ENCODE peak calls at places on chromosomes 2 and 18, in ten cellular contexts. L, O, E, N, M, U, Q, B, V and Z are unnamed samples.
A peak's percentile ranks its signal among the peaks of the same experiment; 100 is the strongest.

GRCh38 chr2:219461061-219461514 is 26.4 kb downstream of the SPEG start:
- DNase-seq in U (no peak), Q (no peak), B (peak; percentile 13), O (no peak), V (no peak), N (peak; percentile 14), L (no peak), E (no peak), M (no peak), Z (no peak)

GRCh38 chr2:13919981-13920382 is 712.5 kb upstream of the LRATD1 start:
- DNase-seq in V (no peak), U (no peak), B (no peak), L (no peak), Q (no peak), N (no peak), M (no peak), E (no peak), O (no peak), Z (no peak)

GRCh38 chr2:9618410-9618809 is 12.4 kb downstream of the YWHAQ start:
- DNase-seq in E (no peak), V (no peak), N (peak; percentile 83), L (no peak), Q (no peak), O (peak; percentile 14), B (peak; percentile 62), U (no peak), M (no peak), Z (no peak)

GRCh38 chr2:25618676-25619075 is 54.7 kb downstream of the DTNB start:
- DNase-seq in O (no peak), N (no peak), U (no peak), M (no peak), L (peak; percentile 67), E (no peak), Q (no peak), V (peak; percentile 71), B (no peak), Z (no peak)

GRCh38 chr18:63949068-63949737 is at the start of gene HMSD:
- DNase-seq in Q (peak; percentile 58), M (peak; percentile 88), L (no peak), N (no peak), U (peak; percentile 78), E (peak; percentile 59), B (peak; percentile 61), O (peak; percentile 55), V (peak; percentile 20), Z (peak; percentile 88)

GRCh38 chr2:71460595-71461303 is 7.4 kb downstream of the DYSF start:
- DNase-seq in N (no peak), M (no peak), V (no peak), E (no peak), B (no peak), Q (no peak), U (no peak), O (no peak), L (no peak), Z (no peak)

GRCh38 chr18:12744103-12744502 is 41.3 kb downstream of the PSMG2 start:
- DNase-seq in M (no peak), N (no peak), U (no peak), E (no peak), Q (no peak), V (peak; percentile 35), O (no peak), L (no peak), B (no peak), Z (no peak)

GRCh38 chr2:229800997-229801754 is 86.8 kb upstream of the DNER start:
- DNase-seq in Q (no peak), L (peak; percentile 73), O (peak; percentile 30), M (peak; percentile 77), B (peak; percentile 71), N (peak; percentile 71), V (peak; percentile 41), U (peak; percentile 36), E (peak; percentile 60), Z (no peak)

GRCh38 chr2:158733430-158733755 is 61.7 kb upstream of the DAPL1 start:
- DNase-seq in E (no peak), Q (no peak), L (no peak), V (no peak), M (no peak), N (no peak), U (no peak), O (no peak), B (no peak), Z (no peak)

DNA sequence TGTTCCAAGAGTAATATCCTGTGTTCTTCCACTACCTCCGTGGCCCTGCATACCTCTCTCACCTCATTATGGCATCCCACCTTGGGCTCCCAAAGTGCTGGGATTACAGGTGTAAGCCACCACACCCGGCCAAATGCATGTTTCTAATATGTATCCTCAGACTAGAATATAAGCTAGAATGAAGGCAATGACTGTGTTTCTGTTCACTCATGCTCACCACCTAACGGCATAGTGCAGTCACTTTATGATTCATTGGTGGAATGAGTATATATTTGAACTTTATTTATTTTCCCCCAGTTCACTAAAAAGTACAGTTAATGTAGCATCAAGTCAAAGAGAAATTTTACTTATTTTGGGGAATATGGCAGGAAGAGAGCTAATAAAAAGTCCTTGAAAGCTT is 11.3 kb downstream of the PIGN start:
- DNase-seq in V (no peak), E (no peak), U (no peak), O (no peak), L (no peak), N (no peak), M (no peak), Q (no peak), B (no peak), Z (no peak)
- H3K27ac ChIP-seq in V (no peak overlapping the region), E (no peak overlapping the region), U (no peak overlapping the region), O (no peak overlapping the region), L (no peak overlapping the region), N (no peak overlapping the region), M (no peak overlapping the region), Q (no peak overlapping the region), B (no peak overlapping the region), Z (no peak overlapping the region)

GRCh38 chr18:58862404-58862803 is 2.3 kb upstream of the ZNF532 start:
- DNase-seq in O (no peak), B (no peak), V (no peak), L (no peak), U (no peak), N (no peak), Q (no peak), E (no peak), M (no peak), Z (no peak)
- H3K4me3 ChIP-seq in O (no peak overlapping the region), B (no peak overlapping the region), V (peak overlapping the region; percentile 46), L (peak overlapping the region; percentile 55), U (no peak overlapping the region), N (no peak overlapping the region), Q (peak overlapping the region; percentile 46), E (peak overlapping the region; percentile 58), M (no peak overlapping the region), Z (peak overlapping the region; percentile 60)

GRCh38 chr2:16010951-16011620 is 70.7 kb downstream of the MYCN start:
- DNase-seq in E (no peak), U (no peak), V (no peak), L (no peak), N (no peak), Q (no peak), O (no peak), B (no peak), M (no peak), Z (no peak)
- H3K27me3 ChIP-seq in E (no peaks in the 10 kb centered on the region), U (peaks cover 55% of the 10 kb centered on the region), V (peaks cover 3% of the 10 kb centered on the region), L (no peaks in the 10 kb centered on the region), N (no peaks in the 10 kb centered on the region), Q (no peaks in the 10 kb centered on the region), O (no peaks in the 10 kb centered on the region), B (no peaks in the 10 kb centered on the region), M (no peaks in the 10 kb centered on the region), Z (peaks cover 24% of the 10 kb centered on the region)

GRCh38 chr18:77071711-77072292 is 60.8 kb downstream of the MBP start:
- DNase-seq in Q (no peak), N (no peak), B (peak; percentile 94), U (no peak), V (peak; percentile 100), L (no peak), E (no peak), M (no peak), O (peak; percentile 63), Z (no peak)
- H3K27ac ChIP-seq in Q (peak overlapping the region; percentile 40), N (peak overlapping the region; percentile 92), B (peak overlapping the region; percentile 78), U (peak overlapping the region; percentile 70), V (peak overlapping the region; percentile 100), L (no peak overlapping the region), E (no peak overlapping the region), M (peak overlapping the region; percentile 97), O (peak overlapping the region; percentile 40), Z (peak overlapping the region; percentile 44)

GRCh38 chr2:150742094-150742493 is 254.6 kb upstream of the RND3 start:
- DNase-seq in V (no peak), L (no peak), N (no peak), M (no peak), Q (no peak), B (no peak), O (no peak), E (no peak), U (no peak), Z (no peak)
- H3K4me3 ChIP-seq in V (no peak overlapping the region), L (no peak overlapping the region), N (no peak overlapping the region), M (no peak overlapping the region), Q (no peak overlapping the region), B (no peak overlapping the region), O (no peak overlapping the region), E (no peak overlapping the region), U (no peak overlapping the region), Z (no peak overlapping the region)

GRCh38 chr2:27256855-27257454 is 5.9 kb downstream of the SLC30A3 start:
- DNase-seq in B (no peak), Q (no peak), L (no peak), N (no peak), O (no peak), M (no peak), U (no peak), V (no peak), E (no peak), Z (no peak)

GRCh38 chr2:27255187-27255586 is 7.7 kb downstream of the SLC30A3 start:
- DNase-seq in B (no peak), V (no peak), O (no peak), N (no peak), M (no peak), E (no peak), U (no peak), L (no peak), Q (no peak), Z (no peak)

GRCh38 chr2:27255660-27256059 is 7.2 kb downstream of the SLC30A3 start:
- DNase-seq in O (no peak), Q (no peak), L (no peak), N (no peak), B (no peak), U (no peak), V (peak; percentile 7), E (no peak), M (no peak), Z (no peak)

GRCh38 chr2:27261241-27261925 is 1.5 kb downstream of the SLC30A3 start:
- DNase-seq in N (no peak), M (no peak), Q (no peak), V (no peak), O (no peak), E (no peak), U (no peak), B (no peak), L (no peak), Z (no peak)

DNA sequence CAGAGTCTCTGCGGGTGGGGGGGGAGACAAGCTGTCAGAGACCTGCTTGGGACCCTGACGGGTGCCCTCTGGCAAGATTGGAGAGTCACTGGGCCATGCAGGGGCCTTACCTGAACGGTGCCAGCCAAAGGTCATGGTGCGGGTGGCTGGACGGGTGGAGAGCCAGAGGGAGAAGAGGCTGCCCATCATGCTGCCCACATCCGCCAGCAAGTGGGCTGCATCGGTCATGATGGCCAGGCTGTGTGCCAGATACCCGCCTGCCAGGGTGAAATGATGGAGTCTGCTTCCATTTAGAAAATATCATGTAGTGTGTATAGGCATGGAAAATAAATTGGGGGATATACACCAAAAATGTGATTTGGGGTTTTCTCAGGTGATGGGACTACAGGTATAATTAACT is 4.8 kb downstream of the SLC30A3 start:
- DNase-seq in E (no peak), U (no peak), O (no peak), N (no peak), V (no peak), M (no peak), B (no peak), Q (no peak), L (no peak), Z (no peak)
- H3K27me3 ChIP-seq in E (no peaks in the 10 kb centered on the region), U (peaks cover 93% of the 10 kb centered on the region), O (peaks cover 31% of the 10 kb centered on the region), N (peaks cover 15% of the 10 kb centered on the region), V (peaks cover 32% of the 10 kb centered on the region), M (peaks cover 3% of the 10 kb centered on the region), B (peaks cover 38% of the 10 kb centered on the region), Q (peaks cover 31% of the 10 kb centered on the region), L (peaks cover 3% of the 10 kb centered on the region), Z (peaks cover 51% of the 10 kb centered on the region)